ENCODE peak calls at places on chromosomes 6 and 20, in four cellular contexts. F is heart left ventricle, A is sigmoid colon, U is MM.1S. R is an unnamed sample.

GRCh38 chr6:169045486-169045885 is 208.2 kb downstream of the THBS2 start:
- DNase-seq in F (no peak), A (no peak), U (peak), R (no peak)

GRCh38 chr20:24746351-24746685 is 202.8 kb upstream of the CST7 start:
- DNase-seq in A (no peak), U (no peak), F (no peak), R (no peak)

GRCh38 chr6:122323361-122323760 is 76.1 kb upstream of the HSF2 start:
- DNase-seq in U (no peak), F (no peak), A (no peak), R (no peak)

GRCh38 chr20:8043687-8044278 is 24.2 kb upstream of the TMX4 start:
- DNase-seq in F (no peak), U (peak), A (no peak), R (peak)

GRCh38 chr6:118712955-118713354 is 61.6 kb upstream of the CEP85L start:
- DNase-seq in F (no peak), U (no peak), A (no peak), R (no peak)

GRCh38 chr6:29793036-29793356 is 34.6 kb upstream of the HLA-G start:
- DNase-seq in U (no peak), F (no peak), A (no peak), R (no peak)

GRCh38 chr6:4351857-4352669 is 216.7 kb upstream of the ECI2 start:
- DNase-seq in A (peak), F (peak), U (no peak), R (peak)

GRCh38 chr20:22430154-22430745 is 154.1 kb downstream of the FOXA2 start:
- DNase-seq in A (no peak), U (no peak), F (no peak), R (no peak)

GRCh38 chr6:130240232-130240631 is 17.5 kb upstream of the SAMD3 start:
- DNase-seq in A (no peak), U (no peak), F (no peak), R (peak)

GRCh38 chr6:89436226-89436625 is 3.3 kb downstream of the ANKRD6 start:
- DNase-seq in U (peak), A (no peak), F (no peak), R (no peak)

GRCh38 chr6:100899202-100899601 is 18.1 kb upstream of the ASCC3 start:
- DNase-seq in F (no peak), A (no peak), U (no peak), R (no peak)

GRCh38 chr20:50120935-50121693 is 8.2 kb upstream of the UBE2V1 start:
- DNase-seq in F (peak), A (peak), U (peak), R (peak)

GRCh38 chr20:17735959-17736621 is 36.3 kb downstream of the BANF2 start:
- DNase-seq in U (no peak), A (no peak), F (no peak), R (no peak)

GRCh38 chr6:153117986-153118886 is 12.8 kb downstream of the RGS17 start:
- DNase-seq in F (no peak), A (no peak), U (no peak), R (peak)

GRCh38 chr6:11350294-11350693 is 117.8 kb upstream of the NEDD9 start:
- DNase-seq in A (no peak), U (no peak), F (no peak), R (peak)

GRCh38 chr6:110435052-110435602 is 19.8 kb upstream of the DDO start:
- DNase-seq in U (no peak), A (no peak), F (no peak), R (no peak)

GRCh38 chr6:31900917-31901414 is 920 bp downstream of the ZBTB12 start:
- DNase-seq in U (no peak), F (no peak), A (no peak), R (no peak)

GRCh38 chr20:17873410-17874270 is 95.0 kb downstream of the SNX5 start:
- DNase-seq in A (peak), U (no peak), F (peak), R (peak)

GRCh38 chr6:137738197-137738596 is 128.9 kb upstream of the TNFAIP3 start:
- DNase-seq in F (no peak), A (no peak), U (no peak), R (peak)

GRCh38 chr6:38148606-38149005 is 329.1 kb downstream of the ZFAND3 start:
- DNase-seq in A (no peak), U (no peak), F (no peak), R (no peak)

GRCh38 chr6:135008072-135008940 is 46.3 kb downstream of the HBS1L start:
- DNase-seq in A (no peak), U (peak), F (no peak), R (no peak)

GRCh38 chr20:44571367-44571766 is 11.0 kb upstream of the PKIG start:
- DNase-seq in F (no peak), U (no peak), A (no peak), R (no peak)

GRCh38 chr6:165218816-165219215 is 90.6 kb downstream of the C6orf118 start:
- DNase-seq in U (no peak), A (no peak), F (no peak), R (no peak)

GRCh38 chr6:157203312-157203744 is 120.0 kb downstream of the TMEM242 start:
- DNase-seq in A (no peak), F (no peak), U (no peak), R (no peak)

GRCh38 chr6:157867155-157867559 is 44.1 kb downstream of the SNX9 start:
- DNase-seq in F (no peak), U (no peak), A (no peak), R (peak)

GRCh38 chr20:36366623-36367369 is 60.7 kb downstream of the DLGAP4 start:
- DNase-seq in A (no peak), F (no peak), U (no peak), R (no peak)

GRCh38 chr6:170286934-170287265 is 4.0 kb downstream of the DLL1 start:
- DNase-seq in U (no peak), A (no peak), F (no peak), R (no peak)

GRCh38 chr6:32152414-32153251 is 894 bp upstream of the PRRT1 start:
- DNase-seq in U (no peak), A (no peak), F (peak), R (peak)

GRCh38 chr6:157148391-157149323 is 174.7 kb downstream of the TMEM242 start:
- DNase-seq in F (peak), A (peak), U (no peak), R (peak)

GRCh38 chr20:58584051-58584824 is 66.8 kb upstream of the STX16 start:
- DNase-seq in A (peak), U (no peak), F (no peak), R (no peak)

GRCh38 chr6:147141690-147142308 is 62.4 kb upstream of the STXBP5 start:
- DNase-seq in U (no peak), F (no peak), A (no peak), R (peak)

GRCh38 chr6:45707188-45707587 is 308.5 kb downstream of the CLIC5 start:
- DNase-seq in A (no peak), U (no peak), F (no peak), R (no peak)

GRCh38 chr6:106114492-106114891 is 28.4 kb downstream of the PRDM1 start:
- DNase-seq in U (no peak), A (no peak), F (no peak), R (no peak)

GRCh38 chr20:51487525-51488279 is 54.8 kb downstream of the NFATC2 start:
- DNase-seq in U (no peak), A (no peak), F (no peak), R (peak)

GRCh38 chr6:70479236-70479635 is 65.9 kb downstream of the FAM135A start:
- DNase-seq in U (no peak), A (no peak), F (no peak), R (peak)

GRCh38 chr6:7153807-7154206 is 46.0 kb downstream of the RREB1 start:
- DNase-seq in F (no peak), A (no peak), U (no peak), R (no peak)

GRCh38 chr6:70790483-70790882 is 122.8 kb downstream of the SMAP1 start:
- DNase-seq in U (no peak), F (no peak), A (no peak), R (peak)

GRCh38 chr6:143782517-143782916 is 60.6 kb upstream of the LTV1 start:
- DNase-seq in U (no peak), F (no peak), A (no peak), R (no peak)

GRCh38 chr6:143775326-143775725 is 67.8 kb upstream of the LTV1 start:
- DNase-seq in F (no peak), A (no peak), U (no peak), R (peak)

GRCh38 chr6:143783077-143783476 is 60.1 kb upstream of the LTV1 start:
- DNase-seq in A (no peak), U (no peak), F (no peak), R (no peak)

GRCh38 chr6:143774347-143774746 is 68.8 kb upstream of the LTV1 start:
- DNase-seq in F (no peak), U (no peak), A (peak), R (peak)

DNA sequence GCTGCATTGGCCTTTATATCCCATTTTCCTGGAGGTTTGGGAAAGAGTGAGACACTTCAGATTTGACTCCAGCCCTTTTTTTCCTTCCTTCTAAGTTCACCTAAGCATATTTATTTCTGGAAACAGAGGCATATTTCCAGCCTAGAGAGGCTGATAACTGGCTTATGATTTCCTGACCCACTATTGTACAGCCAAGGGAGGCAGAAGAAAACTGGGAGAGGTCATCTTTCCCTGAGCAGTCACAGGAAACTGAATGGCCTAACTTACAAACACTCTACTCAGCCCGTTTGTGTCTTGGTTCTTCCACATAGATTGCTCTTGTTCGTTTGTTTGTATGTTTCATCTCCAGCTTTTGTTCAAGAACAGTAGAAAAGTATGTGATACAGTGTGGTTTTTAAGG is 64.2 kb upstream of the LTV1 start:
- DNase-seq in U (no peak), A (no peak), F (no peak), R (no peak)
- TF ChIP-seq CTCF in U (no peak), A (no peak), F (no peak), R (no peak)

DNA sequence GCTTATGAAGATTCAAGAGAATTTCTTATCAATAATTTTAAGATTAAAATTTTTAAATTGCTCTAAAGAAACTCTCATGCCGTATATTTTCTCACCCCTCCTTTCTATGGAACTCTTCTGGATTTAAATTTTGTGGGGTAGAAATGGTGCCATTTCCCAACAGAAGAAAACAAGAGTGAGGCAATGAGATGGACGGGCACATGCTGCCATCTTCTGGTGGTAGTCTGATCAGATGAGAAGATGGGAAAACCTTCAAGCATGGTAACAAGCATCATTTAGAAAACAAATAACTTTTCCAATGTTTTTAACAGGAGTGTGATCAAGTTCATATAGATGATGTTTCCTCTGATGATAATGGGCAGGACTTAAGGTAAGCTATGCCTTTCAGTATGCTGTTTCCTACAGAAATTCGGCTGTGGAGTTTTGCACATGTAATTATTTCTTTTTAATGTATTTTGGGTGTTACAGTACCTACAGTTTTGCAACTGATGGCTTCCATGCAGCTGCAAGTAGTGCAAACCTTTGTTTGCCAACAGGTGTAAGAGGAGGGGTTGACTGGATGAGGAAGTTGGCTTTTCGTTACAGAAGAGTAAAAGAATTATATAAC is 271.4 kb downstream of the EYA4 start:
- DNase-seq in F (peak), A (no peak), U (peak), R (peak)
- TF ChIP-seq CTCF in F (peak), A (peak), U (peak), R (peak)

GRCh38 chr20:32585011-32585518 is at the start of gene NOL4L:
- DNase-seq in A (no peak), U (no peak), F (peak), R (peak)
- TF ChIP-seq CTCF in A (no peak), U (no peak), F (no peak), R (no peak)

GRCh38 chr20:62517901-62518610 is 42.3 kb upstream of the GATA5 start:
- DNase-seq in A (no peak), U (no peak), F (no peak), R (no peak)

GRCh38 chr20:62515826-62516225 is 40.0 kb upstream of the GATA5 start:
- DNase-seq in U (no peak), F (no peak), A (no peak), R (no peak)

GRCh38 chr20:62515280-62515679 is 39.5 kb upstream of the GATA5 start:
- DNase-seq in F (no peak), U (no peak), A (no peak), R (no peak)

GRCh38 chr20:62517168-62517567 is 41.4 kb upstream of the GATA5 start:
- DNase-seq in U (no peak), F (no peak), A (no peak), R (no peak)

DNA sequence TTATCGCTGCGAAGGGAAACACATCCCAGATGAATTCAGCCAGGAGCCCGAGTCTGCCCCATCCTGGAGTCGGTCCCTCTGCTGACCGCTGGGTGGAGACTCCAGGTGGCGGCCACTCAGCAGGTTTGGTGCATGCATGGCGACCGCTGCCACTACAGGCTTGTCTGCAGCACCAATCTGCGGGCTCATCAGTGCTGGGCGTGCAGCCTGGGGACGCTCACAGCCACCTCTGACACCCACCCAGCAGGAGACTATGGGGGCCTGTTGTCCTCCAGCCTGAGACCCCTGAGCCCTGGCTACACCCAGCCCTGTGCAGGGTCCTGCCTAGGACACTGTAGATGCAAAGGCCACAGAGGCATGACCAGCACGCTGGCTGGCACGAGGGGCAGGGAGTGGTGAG is 40.5 kb upstream of the GATA5 start:
- DNase-seq in A (no peak), U (no peak), F (peak), R (no peak)
- TF ChIP-seq CTCF in A (no peak), U (peak), F (peak), R (no peak)

DNA sequence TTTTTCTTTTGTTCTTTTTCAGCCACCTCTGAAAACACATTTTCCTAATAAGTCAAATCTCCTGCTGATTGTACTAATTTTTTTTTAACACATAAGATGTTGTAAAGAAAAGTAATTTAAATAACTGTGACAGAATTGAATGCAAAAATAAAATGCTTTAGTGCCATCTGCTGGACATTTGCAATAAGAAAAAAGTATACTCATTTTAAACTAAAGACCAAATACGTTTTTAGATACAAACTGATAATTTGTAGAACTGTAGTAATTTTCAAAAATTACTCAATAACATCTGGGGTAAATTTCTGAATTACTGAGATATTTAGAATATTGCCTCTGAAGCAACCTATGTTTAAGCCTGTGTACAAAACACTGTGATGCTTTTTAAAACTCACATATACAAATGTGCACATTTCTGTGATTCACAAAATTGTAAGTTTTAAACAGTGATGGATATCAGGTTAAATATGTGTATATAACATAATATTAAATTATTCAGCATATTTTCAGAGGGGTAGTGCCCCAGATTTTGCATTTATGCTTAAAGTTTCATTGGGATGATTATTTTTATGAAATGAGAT is 198.7 kb downstream of the RIMS1 start:
- DNase-seq in F (no peak), U (peak), A (no peak), R (peak)
- TF ChIP-seq CTCF in F (peak), U (peak), A (peak), R (peak)

DNA sequence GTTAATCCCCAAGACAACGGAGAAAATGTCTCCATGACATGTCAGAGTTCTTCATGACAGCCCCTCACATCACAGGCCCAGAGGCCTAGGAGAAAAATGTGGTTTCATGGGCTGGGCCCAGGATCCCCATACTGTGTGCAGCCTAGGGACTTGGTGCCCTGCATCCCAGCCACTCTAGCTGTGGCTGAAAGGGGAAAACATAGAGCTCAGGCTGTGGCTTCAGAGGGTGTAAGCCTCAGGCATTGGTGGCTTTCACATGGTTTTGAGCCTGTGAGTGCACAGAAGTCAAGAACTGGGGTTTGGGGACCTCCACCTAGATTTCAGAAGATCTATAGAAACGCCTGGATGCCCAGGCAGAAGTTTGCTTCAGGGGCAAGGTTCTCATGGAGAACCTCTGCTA is 122.8 kb downstream of the FHL5 start:
- DNase-seq in F (no peak), A (no peak), U (no peak), R (no peak)
- TF ChIP-seq CTCF in F (no peak), A (no peak), U (no peak), R (no peak)